ENCODE peak calls at places on chromosome 13, in five cellular contexts. N, B, C, H and E are unnamed samples.

GRCh38 chr13:36858285-36858684 is 39.3 kb downstream of the RFXAP start:
- DNase-seq in B (peak; percentile 31), N (no peak), H (no peak), C (no peak), E (no peak)

GRCh38 chr13:110215606-110216005 is 91.4 kb downstream of the COL4A1 start:
- DNase-seq in H (no peak), N (no peak), C (no peak), B (no peak), E (no peak)

GRCh38 chr13:113291997-113292862 is 4.8 kb upstream of the LAMP1 start:
- DNase-seq in H (no peak), N (no peak), B (no peak), C (no peak), E (no peak)

GRCh38 chr13:96782186-96782585 is 212.1 kb downstream of the OXGR1 start:
- DNase-seq in C (no peak), B (no peak), N (no peak), H (no peak), E (no peak)

GRCh38 chr13:72255908-72256307 is 388.9 kb upstream of the DACH1 start:
- DNase-seq in B (peak; percentile 13), C (no peak), H (no peak), N (peak; percentile 45), E (no peak)

GRCh38 chr13:113252516-113252915 is 43.1 kb downstream of the CUL4A start:
- DNase-seq in C (no peak), H (no peak), N (no peak), B (no peak), E (no peak)

GRCh38 chr13:66154981-66155380 is 1075.2 kb downstream of the PCDH9 start:
- DNase-seq in B (no peak), C (no peak), H (no peak), N (no peak), E (no peak)

GRCh38 chr13:92838786-92839185 is 387.8 kb upstream of the GPC6 start:
- DNase-seq in H (no peak), N (no peak), B (no peak), C (no peak), E (no peak)

GRCh38 chr13:107144432-107144831 is 576.5 kb upstream of the ARGLU1 start:
- DNase-seq in B (no peak), H (no peak), C (no peak), N (no peak), E (no peak)

GRCh38 chr13:26628706-26629105 is 71.2 kb downstream of the WASF3 start:
- DNase-seq in N (no peak), B (no peak), H (no peak), C (no peak), E (no peak)

GRCh38 chr13:82905071-82905470 is 977.2 kb downstream of the SLITRK1 start:
- DNase-seq in C (no peak), H (no peak), B (no peak), N (no peak), E (no peak)

GRCh38 chr13:62960723-62961122 is 1545.1 kb upstream of the PCDH20 start:
- DNase-seq in B (no peak), N (no peak), H (no peak), C (no peak), E (no peak)

GRCh38 chr13:34416833-34417425 is 525.1 kb upstream of the NBEA start:
- DNase-seq in N (peak; percentile 20), C (peak; percentile 44), H (peak; percentile 75), B (no peak), E (no peak)

GRCh38 chr13:110592670-110593069 is 22.7 kb upstream of the NAXD start:
- DNase-seq in B (no peak), C (no peak), N (no peak), H (no peak), E (no peak)

GRCh38 chr13:110301606-110302131 is 5.3 kb downstream of the COL4A1 start:
- DNase-seq in C (no peak), N (no peak), H (no peak), B (no peak), E (no peak)

GRCh38 chr13:108769213-108770070 is 140.0 kb downstream of the MYO16 start:
- DNase-seq in C (no peak), N (no peak), H (no peak), B (no peak), E (no peak)

GRCh38 chr13:32657309-32657708 is 71.1 kb downstream of the PDS5B start:
- DNase-seq in N (no peak), C (no peak), B (no peak), H (no peak), E (no peak)

GRCh38 chr13:46894534-46894906 is 2.3 kb downstream of the HTR2A start:
- DNase-seq in H (no peak), C (no peak), B (no peak), N (no peak), E (no peak)

GRCh38 chr13:46899801-46900200 is 2.9 kb upstream of the HTR2A start:
- DNase-seq in B (no peak), C (no peak), H (no peak), N (no peak), E (no peak)

GRCh38 chr13:46896346-46897138 is at the start of gene HTR2A:
- DNase-seq in B (no peak), H (peak; percentile 60), N (peak; percentile 18), C (peak; percentile 28), E (peak; percentile 50)

GRCh38 chr13:46893221-46893620 is 3.6 kb downstream of the HTR2A start:
- DNase-seq in B (no peak), N (no peak), H (no peak), C (no peak), E (no peak)

DNA sequence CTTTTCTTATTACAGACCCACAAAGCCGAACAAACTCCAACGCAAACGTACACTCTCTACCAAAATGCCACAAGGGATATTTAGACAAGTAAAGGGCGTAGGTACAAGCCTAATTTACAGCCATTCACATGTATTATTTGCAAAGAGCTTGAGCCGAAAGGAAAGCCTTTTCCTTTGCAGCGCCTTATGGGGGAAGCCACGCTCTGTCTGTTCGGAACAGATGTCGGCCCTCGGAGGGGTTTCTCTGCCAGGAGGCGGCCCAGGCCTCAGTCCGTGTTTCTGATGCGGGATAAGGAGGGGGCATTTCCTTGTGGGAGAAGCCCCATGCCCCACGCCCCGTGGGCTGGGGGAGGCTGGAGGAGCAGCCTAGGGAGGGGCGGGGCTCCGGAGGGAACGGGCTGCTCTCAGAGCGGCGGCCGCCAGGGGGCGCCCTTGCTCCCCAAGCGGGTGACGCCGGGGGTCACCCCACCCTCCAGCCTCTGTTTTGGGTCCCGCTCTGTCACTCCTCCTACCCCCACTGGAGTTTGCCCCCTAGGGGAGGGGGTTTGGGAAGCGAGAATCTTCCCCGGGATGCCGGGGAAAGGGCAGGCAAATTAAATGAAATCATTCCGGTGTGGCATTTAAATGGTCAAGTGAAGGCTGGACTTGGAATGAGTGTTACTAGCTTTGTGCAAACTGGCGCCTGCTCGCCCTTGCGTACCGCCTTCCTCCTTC is 2.9 kb downstream of the HTR2A start:
- DNase-seq in H (peak; percentile 81), B (peak; percentile 6), N (peak; percentile 58), C (peak; percentile 76), E (peak; percentile 74)
- TF ChIP-seq POLR2A in H (no peak), B (no peak), N (no peak), C (no peak), E (no peak)

DNA sequence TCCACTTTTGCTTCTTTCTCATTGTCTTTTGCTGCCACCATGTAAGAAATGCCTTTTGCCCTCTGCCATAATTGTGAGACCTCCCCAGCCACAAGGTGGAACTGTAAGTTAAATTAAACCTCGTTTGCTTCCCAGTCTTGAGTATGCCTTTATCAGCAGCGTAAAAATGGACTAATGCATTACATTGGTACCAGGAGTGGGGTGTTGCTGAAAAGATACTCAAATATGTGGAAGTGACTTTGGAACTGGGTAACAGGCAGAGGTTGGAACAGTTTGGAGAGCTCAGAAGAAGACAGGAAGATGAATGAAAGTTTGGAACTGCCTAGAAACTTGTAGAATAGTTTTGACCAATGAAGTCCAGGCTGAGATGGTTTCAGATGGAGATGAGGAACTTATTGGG is 115.2 kb downstream of the B3GLCT start:
- DNase-seq in C (no peak), N (no peak), H (no peak), B (no peak), E (no peak)
- H3K9me3 ChIP-seq in C (no peaks in the 10 kb centered on the region), N (no peaks in the 10 kb centered on the region), H (no peaks in the 10 kb centered on the region), B (peaks cover 6% of the 10 kb centered on the region), E (no peaks in the 10 kb centered on the region)

GRCh38 chr13:52450793-52451116 is 321 bp upstream of the VPS36 start:
- DNase-seq in C (no peak), N (no peak), H (no peak), B (no peak), E (no peak)

GRCh38 chr13:52447815-52448552 is 2.5 kb downstream of the VPS36 start:
- DNase-seq in C (no peak), B (no peak), N (no peak), H (no peak), E (no peak)

GRCh38 chr13:52452470-52452869 is 2.0 kb upstream of the VPS36 start:
- DNase-seq in N (no peak), C (no peak), B (no peak), H (no peak), E (no peak)

GRCh38 chr13:52449323-52450011 is 967 bp downstream of the VPS36 start:
- DNase-seq in N (no peak), B (no peak), C (no peak), H (no peak), E (no peak)

DNA sequence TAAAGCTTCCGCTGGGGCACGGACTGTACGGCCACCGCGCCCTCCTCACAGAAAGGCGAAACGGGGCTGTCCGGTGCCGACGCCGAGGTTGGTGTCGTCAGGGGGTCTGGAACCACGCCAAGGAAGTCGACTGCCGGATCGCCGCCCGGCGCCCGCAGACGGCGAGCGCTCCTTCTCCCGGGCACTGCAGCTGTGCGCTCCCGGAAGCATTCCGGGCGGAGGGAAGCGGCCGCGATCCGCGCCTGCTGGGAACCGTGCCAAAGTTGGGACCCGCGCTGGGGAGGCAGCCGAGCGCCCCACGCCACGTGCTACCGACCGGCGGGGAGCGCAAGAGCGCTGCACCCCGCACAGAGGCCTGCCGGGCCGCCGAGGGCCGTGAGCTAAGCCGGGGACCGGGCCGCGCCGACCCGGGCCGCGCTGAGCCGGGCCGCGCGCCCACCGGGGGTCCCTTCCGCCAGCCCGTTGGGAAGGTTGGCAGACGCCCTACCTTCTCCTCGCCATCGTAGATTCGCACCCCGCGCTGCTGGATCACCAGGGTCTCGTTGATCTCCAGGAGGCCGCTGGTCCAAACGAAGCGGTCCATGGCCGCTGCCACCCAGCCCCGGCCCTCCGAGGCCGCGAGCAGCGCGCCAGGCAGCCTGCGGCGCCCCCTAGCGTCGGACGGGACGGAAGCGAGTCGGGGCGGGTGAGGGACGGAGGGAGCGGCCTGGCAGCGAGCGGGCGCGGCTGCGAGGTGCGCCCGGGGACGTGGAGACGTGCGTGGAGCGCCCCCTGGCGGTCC is at the start of gene VPS36:
- DNase-seq in N (peak; percentile 96), B (peak; percentile 88), C (peak; percentile 97), H (peak; percentile 98), E (peak; percentile 97)
- TF ChIP-seq POLR2A in N (peak; percentile 94), B (no peak), C (peak; percentile 82), H (peak; percentile 71), E (peak; percentile 93)

GRCh38 chr13:18949970-18950369 is 231.7 kb downstream of the TUBA3C start:
- DNase-seq in N (no peak), C (no peak), B (no peak), H (peak; percentile 4), E (no peak)
- H3K9me3 ChIP-seq in N (no peaks in the 10 kb centered on the region), C (no peaks in the 10 kb centered on the region), B (peaks cover 26% of the 10 kb centered on the region), H (no peaks in the 10 kb centered on the region), E (no peaks in the 10 kb centered on the region)

GRCh38 chr13:45417790-45418534 is at the start of gene SLC25A30:
- DNase-seq in H (peak; percentile 97), N (peak; percentile 94), B (peak; percentile 91), C (peak; percentile 93), E (peak; percentile 98)
- TF ChIP-seq POLR2A in H (peak; percentile 89), N (peak; percentile 82), B (peak; percentile 68), C (peak; percentile 44), E (peak; percentile 90)